ENCODE peak calls at places on chromosomes 4 and X, in five cellular contexts. H, J, F, C and V are unnamed samples.

GRCh38 chr4:167469436-167469835 is 235.1 kb upstream of the SPOCK3 start:
- DNase-seq in H (no peak), J (no peak), F (no peak), C (no peak), V (no peak)

GRCh38 chrX:118570209-118570608 is 74.6 kb downstream of the DOCK11 start:
- DNase-seq in H (no peak), J (no peak), F (no peak), C (no peak), V (no peak)

GRCh38 chrX:112424166-112424565 is 255.6 kb downstream of the LHFPL1 start:
- DNase-seq in H (no peak), J (no peak), F (no peak), C (no peak), V (no peak)

GRCh38 chr4:150447356-150447755 is 134.6 kb upstream of the MAB21L2 start:
- DNase-seq in H (no peak), J (no peak), F (no peak), C (no peak), V (no peak)

GRCh38 chr4:133186845-133187244 is 37.8 kb downstream of the PCDH10 start:
- DNase-seq in H (no peak), J (peak; percentile 0), F (no peak), C (no peak), V (no peak)

GRCh38 chrX:136189222-136189621 is 41.9 kb downstream of the FHL1 start:
- DNase-seq in H (no peak), J (no peak), F (no peak), C (no peak), V (no peak)

GRCh38 chr4:112589207-112589606 is 47.5 kb downstream of the ZGRF1 start:
- DNase-seq in H (no peak), J (peak; percentile 23), F (no peak), C (peak; percentile 3), V (no peak)

GRCh38 chr4:102580463-102580842 is 79.3 kb downstream of the NFKB1 start:
- DNase-seq in H (no peak), J (no peak), F (no peak), C (peak; percentile 40), V (no peak)

GRCh38 chrX:316351-317325 is 2.0 kb downstream of the GTPBP6 start:
- DNase-seq in H (peak; percentile 19), J (no peak), F (peak; percentile 70), C (no peak), V (no peak)

GRCh38 chr4:152106781-152107321 is 346.0 kb upstream of the GATB start:
- DNase-seq in H (no peak), J (no peak), F (no peak), C (no peak), V (no peak)

GRCh38 chrX:72100051-72100755 is 31.5 kb downstream of the RTL5 start:
- DNase-seq in H (no peak), J (no peak), F (no peak), C (no peak), V (peak; percentile 69)

GRCh38 chr4:7515390-7515902 is 80.7 kb upstream of the PSAPL1 start:
- DNase-seq in H (no peak), J (no peak), F (no peak), C (peak; percentile 41), V (no peak)

GRCh38 chr4:4681651-4682050 is 139.8 kb upstream of the STX18 start:
- DNase-seq in H (no peak), J (no peak), F (no peak), C (peak; percentile 26), V (no peak)

GRCh38 chr4:110475881-110476818 is at the start of gene ENPEP:
- DNase-seq in H (peak; percentile 18), J (peak; percentile 36), F (peak; percentile 64), C (no peak), V (peak; percentile 88)

GRCh38 chr4:77817304-77818076 is 1.7 kb downstream of the CNOT6L start:
- DNase-seq in H (peak; percentile 38), J (no peak), F (no peak), C (peak; percentile 92), V (no peak)

GRCh38 chr4:54169176-54169575 is 59.9 kb upstream of the PDGFRA start:
- DNase-seq in H (no peak), J (peak; percentile 67), F (no peak), C (no peak), V (no peak)

GRCh38 chrX:120015145-120016067 is 62.1 kb downstream of the RHOXF2B start:
- DNase-seq in H (no peak), J (no peak), F (no peak), C (no peak), V (no peak)

GRCh38 chr4:145740796-145741195 is 60.9 kb downstream of the C4orf51 start:
- DNase-seq in H (no peak), J (no peak), F (no peak), C (no peak), V (no peak)

GRCh38 chr4:108744307-108744706 is 18.5 kb downstream of the ETNPPL start:
- DNase-seq in H (no peak), J (no peak), F (no peak), C (peak; percentile 41), V (no peak)

GRCh38 chr4:133450813-133451212 is 301.7 kb downstream of the PCDH10 start:
- DNase-seq in H (no peak), J (no peak), F (no peak), C (no peak), V (no peak)

GRCh38 chr4:55345980-55346850 is at the start of gene SRD5A3:
- DNase-seq in H (peak; percentile 90), J (peak; percentile 71), F (peak; percentile 90), C (peak; percentile 66), V (peak; percentile 64)

GRCh38 chr4:118948545-118949144 is 60.0 kb downstream of the SYNPO2 start:
- DNase-seq in H (no peak), J (peak; percentile 27), F (no peak), C (no peak), V (no peak)

GRCh38 chrX:124086411-124086810 is 124.9 kb downstream of the STAG2 start:
- DNase-seq in H (no peak), J (no peak), F (no peak), C (no peak), V (no peak)

GRCh38 chrX:3501833-3502535 is 155.5 kb upstream of the MXRA5 start:
- DNase-seq in H (no peak), J (no peak), F (no peak), C (no peak), V (no peak)

GRCh38 chr4:23401572-23401971 is 488.3 kb downstream of the PPARGC1A start:
- DNase-seq in H (no peak), J (no peak), F (no peak), C (no peak), V (no peak)

GRCh38 chr4:41448935-41449334 is 89.0 kb upstream of the LIMCH1 start:
- DNase-seq in H (peak; percentile 9), J (no peak), F (no peak), C (peak; percentile 3), V (no peak)

GRCh38 chr4:128393111-128393704 is 105.6 kb upstream of the PGRMC2 start:
- DNase-seq in H (no peak), J (peak; percentile 57), F (no peak), C (no peak), V (no peak)

GRCh38 chr4:121229993-121230392 is 65.9 kb upstream of the TNIP3 start:
- DNase-seq in H (no peak), J (no peak), F (no peak), C (no peak), V (no peak)

GRCh38 chrX:72274526-72274925 is 2.5 kb downstream of the RPS4X start:
- DNase-seq in H (no peak), J (no peak), F (no peak), C (no peak), V (no peak)

GRCh38 chrX:80807606-80808159 is 2.0 kb downstream of the BRWD3 start:
- DNase-seq in H (no peak), J (no peak), F (no peak), C (no peak), V (no peak)

GRCh38 chr4:183721207-183722081 is 62.4 kb downstream of the TRAPPC11 start:
- DNase-seq in H (peak; percentile 83), J (peak; percentile 41), F (no peak), C (peak; percentile 96), V (no peak)

GRCh38 chrX:153844509-153845082 is 14.3 kb upstream of the PDZD4 start:
- DNase-seq in H (no peak), J (no peak), F (no peak), C (no peak), V (no peak)

GRCh38 chr4:166421556-166422156 is 548.6 kb downstream of the TLL1 start:
- DNase-seq in H (no peak), J (peak; percentile 2), F (no peak), C (no peak), V (no peak)

GRCh38 chr4:41158756-41159155 is 55.6 kb downstream of the APBB2 start:
- DNase-seq in H (no peak), J (no peak), F (no peak), C (no peak), V (no peak)

GRCh38 chrX:139052461-139052860 is 340.9 kb upstream of the FGF13 start:
- DNase-seq in H (no peak), J (no peak), F (no peak), C (no peak), V (no peak)

DNA sequence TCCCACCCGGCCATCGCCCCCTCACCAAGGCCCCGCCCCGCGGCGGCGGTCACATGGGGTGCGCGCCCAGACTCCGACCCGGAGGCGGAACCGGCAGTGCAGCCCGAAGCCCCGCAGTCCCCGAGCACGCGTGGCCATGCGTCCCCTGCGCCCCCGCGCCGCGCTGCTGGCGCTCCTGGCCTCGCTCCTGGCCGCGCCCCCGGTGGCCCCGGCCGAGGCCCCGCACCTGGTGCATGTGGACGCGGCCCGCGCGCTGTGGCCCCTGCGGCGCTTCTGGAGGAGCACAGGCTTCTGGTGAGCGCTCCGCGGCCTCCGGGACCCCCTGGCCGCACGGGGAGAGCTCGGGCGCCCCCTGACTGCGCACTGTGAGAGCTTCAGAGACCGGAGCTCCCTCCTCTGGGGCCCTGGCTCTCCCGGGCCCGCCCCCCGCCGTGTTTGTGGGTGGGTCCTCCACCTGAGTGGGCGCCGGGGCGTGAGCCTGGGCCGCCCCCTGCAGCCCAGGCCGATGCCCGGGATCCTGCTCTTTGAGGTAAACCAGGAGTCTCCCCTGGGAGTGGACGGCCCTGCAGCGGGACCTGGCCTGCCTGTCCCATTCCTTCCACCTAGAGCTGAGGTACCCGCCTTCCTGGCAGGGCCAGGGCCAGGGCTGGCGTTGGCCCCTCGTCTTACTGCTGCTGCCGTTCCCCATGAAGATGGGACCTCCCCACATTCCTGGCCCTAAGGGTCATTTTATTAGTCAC is at the start of gene IDUA:
- DNase-seq in H (peak; percentile 90), J (peak; percentile 53), F (peak; percentile 90), C (peak; percentile 74), V (peak; percentile 95)
- TF ChIP-seq POLR2A in H (no peak), J (peak; percentile 6), F (no peak), C (peak; percentile 37), V (no peak)

DNA sequence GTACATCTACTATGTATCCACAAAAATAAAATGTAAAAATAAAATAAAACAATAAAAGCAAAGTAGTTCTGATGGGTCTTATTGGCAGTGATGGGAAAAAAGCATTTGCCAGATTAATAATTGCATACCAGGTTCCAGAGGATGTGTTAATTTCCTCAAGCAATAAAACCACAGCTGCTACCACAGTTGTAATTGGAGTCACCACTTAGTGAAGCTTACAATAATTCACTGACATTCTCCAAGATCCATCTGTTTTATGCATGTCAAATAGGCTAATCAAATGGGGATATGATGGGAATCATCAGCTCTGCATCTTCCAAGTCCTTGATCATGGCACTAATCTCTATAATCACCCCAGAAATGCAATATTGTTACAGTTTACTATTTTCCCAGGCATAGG is 123.5 kb upstream of the EMCN start:
- DNase-seq in H (no peak), J (no peak), F (no peak), C (no peak), V (no peak)
- TF ChIP-seq CTCF in H (no peak), J (no peak), F (no peak), C (no peak), V (no peak)

GRCh38 chr4:137529432-137529831 is 2.9 kb downstream of the PCDH18 start:
- DNase-seq in H (no peak), J (no peak), F (no peak), C (no peak), V (no peak)
- H3K4me3 ChIP-seq in H (peak overlapping the region; percentile 47), J (peak overlapping the region; percentile 62), F (peak overlapping the region; percentile 52), C (no peak overlapping the region), V (no peak overlapping the region)

GRCh38 chrX:12978205-12979010 is 3.5 kb downstream of the TMSB4X start:
- DNase-seq in H (peak; percentile 78), J (peak; percentile 88), F (no peak), C (no peak), V (no peak)
- TF ChIP-seq POLR2A in H (peak; percentile 49), J (peak; percentile 65), F (no peak), C (no peak), V (no peak)